ENCODE peak calls at places on chromosome 13, in four cellular contexts. Q is GM12878, U is A549, I is K562. V is an unnamed sample.

GRCh38 chr13:38103851-38104250 is 234.3 kb upstream of the TRPC4 start:
- DNase-seq in Q (no peak), I (no peak), U (no peak), V (no peak)

GRCh38 chr13:21557995-21558394 is 46.0 kb downstream of the MICU2 start:
- DNase-seq in Q (no peak), U (peak), I (peak), V (peak)

GRCh38 chr13:74046461-74046860 is 87.7 kb downstream of the KLF12 start:
- DNase-seq in I (no peak), Q (no peak), U (no peak), V (no peak)

GRCh38 chr13:42174344-42175162 is 97.4 kb upstream of the AKAP11 start:
- DNase-seq in U (peak), I (peak), Q (no peak), V (no peak)

GRCh38 chr13:51148952-51149573 is 38.0 kb upstream of the C13orf42 start:
- DNase-seq in Q (no peak), U (peak), I (no peak), V (no peak)

GRCh38 chr13:29561918-29562317 is 33.6 kb downstream of the SLC7A1 start:
- DNase-seq in U (no peak), Q (no peak), I (no peak), V (peak)

GRCh38 chr13:80447747-80448146 is 106.8 kb upstream of the SPRY2 start:
- DNase-seq in I (no peak), Q (no peak), U (no peak), V (no peak)

GRCh38 chr13:24649685-24650038 is 30.5 kb upstream of the ATP12A start:
- DNase-seq in U (no peak), I (no peak), Q (no peak), V (no peak)

DNA sequence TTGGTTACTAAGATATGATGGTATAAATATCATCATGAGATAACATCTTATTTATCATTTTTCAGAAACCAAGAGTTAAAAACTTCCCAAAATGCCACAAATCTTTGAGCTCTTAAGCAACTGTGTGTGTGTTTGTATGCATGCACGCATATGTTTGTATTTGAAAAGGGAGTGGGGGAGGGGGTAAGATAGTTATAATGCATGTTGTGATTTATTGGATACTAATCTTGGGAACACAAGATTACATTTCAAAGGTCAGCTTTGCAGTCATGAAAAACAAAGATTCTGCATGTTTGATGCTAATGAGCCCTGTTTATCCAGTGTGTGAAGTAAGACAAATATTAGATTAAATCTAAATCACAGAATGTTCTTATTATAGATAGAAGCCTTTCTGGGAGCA is 355.9 kb downstream of the DCT start:
- DNase-seq in I (no peak), U (no peak), Q (no peak), V (no peak)
- TF ChIP-seq REST in I (no peak), U (no peak), Q (no peak), V (no peak)

DNA sequence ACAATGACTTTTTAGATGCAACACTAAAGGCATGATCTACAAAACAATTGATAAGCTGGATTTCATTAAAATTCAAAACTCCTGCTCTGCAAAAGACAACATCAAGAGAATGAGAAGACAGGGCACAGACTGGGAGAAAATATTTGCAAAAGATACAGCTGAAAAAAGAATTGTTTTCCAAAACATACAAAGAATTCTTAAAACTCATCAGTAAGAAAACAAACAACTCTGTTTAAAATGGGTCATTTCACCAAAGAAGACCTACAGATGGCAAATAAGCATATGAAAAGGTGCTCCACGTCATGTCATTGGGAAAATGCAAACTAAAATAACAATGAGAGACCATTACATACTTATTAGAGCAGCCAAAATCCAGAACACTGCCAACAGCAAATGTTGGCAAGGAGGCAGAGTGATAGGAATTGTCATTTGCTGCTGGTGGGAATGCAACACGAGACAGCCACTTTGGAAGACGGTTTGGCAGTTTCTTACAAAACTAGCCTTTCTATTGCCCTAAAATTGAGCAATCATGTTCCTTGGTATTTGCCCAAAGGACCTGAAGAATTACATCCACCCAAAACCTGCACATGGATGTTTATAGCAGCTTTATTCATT is 39.2 kb downstream of the FLT1 start:
- DNase-seq in I (no peak), Q (no peak), U (no peak), V (no peak)
- H3K27ac ChIP-seq in I (no peak), Q (no peak), U (no peak), V (no peak)

GRCh38 chr13:27044837-27045570 is 126.6 kb downstream of the USP12 start:
- DNase-seq in U (no peak), I (peak), Q (peak), V (no peak)
- TF ChIP-seq POLR2AphosphoS2 in U (no peak), I (no peak), Q (no peak), V (no peak)

DNA sequence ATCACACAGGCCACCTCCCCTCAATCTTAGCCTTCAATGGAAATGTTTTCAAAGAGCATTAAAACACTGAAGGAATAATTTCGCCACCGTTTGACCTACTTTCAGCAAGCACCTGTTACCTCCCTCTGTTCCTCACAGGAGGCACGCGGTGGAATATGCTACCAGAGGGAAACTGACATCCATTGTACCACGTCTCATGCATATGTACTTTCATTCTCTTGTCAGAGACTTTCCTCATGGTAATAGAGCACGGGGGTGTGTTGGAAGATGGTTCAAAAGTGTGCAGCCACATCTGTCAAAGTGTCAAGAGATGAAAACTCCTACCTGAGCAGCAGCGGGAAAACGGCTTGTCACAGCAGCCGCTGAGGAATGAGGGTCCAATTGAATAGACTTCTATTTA is 143.4 kb downstream of the NALCN start:
- DNase-seq in Q (no peak), I (no peak), U (no peak), V (no peak)
- TF ChIP-seq REST in Q (no peak), I (no peak), U (no peak), V (no peak)

DNA sequence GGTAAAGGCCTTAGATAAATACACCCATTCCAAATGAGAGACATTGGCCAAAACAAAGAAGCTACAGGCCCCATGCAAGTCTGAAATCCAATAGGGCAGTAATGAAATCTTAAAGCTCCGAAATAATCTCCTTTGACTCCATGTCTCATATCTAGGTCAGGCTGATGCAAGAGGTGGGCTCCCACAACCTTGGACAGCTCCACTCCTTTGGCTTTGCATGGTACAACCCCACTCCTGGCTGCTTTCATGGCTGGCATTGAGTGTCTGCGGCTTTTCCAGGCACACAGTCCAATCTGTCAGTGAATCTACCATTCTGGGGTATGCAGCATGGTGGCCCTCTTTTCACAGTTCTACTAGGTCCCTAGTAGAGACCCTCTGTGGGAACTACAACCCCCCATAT is 762.5 kb downstream of the LIG4 start:
- DNase-seq in I (no peak), U (no peak), Q (no peak), V (no peak)
- H3K27ac ChIP-seq in I (no peak), U (no peak), Q (no peak), V (no peak)

DNA sequence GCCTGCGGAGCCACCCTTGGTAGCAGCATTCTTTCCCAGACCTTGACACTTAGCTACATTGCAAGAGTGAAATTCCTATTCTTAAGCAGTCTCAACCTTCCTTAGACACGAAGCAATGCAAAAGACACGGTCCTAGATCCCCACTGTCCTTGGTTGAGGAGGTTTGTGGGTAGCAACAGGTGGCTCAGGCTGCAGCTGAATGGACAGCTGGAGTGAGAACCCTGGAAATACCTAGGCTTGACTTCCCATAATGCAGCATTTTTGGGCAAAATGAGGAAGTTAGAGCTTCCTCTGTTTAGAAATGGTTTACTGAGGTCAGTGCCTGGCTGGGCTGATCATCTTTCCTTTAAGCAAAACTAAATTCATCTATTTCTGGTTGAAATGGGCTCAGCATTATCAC is 296.6 kb downstream of the RFC3 start:
- DNase-seq in U (no peak), I (no peak), Q (no peak), V (no peak)
- TF ChIP-seq POLR2AphosphoS2 in U (no peak), I (no peak), Q (no peak), V (no peak)

GRCh38 chr13:23466144-23467002 is 32.9 kb upstream of the SACS start:
- DNase-seq in U (peak), I (peak), Q (peak), V (peak)
- TF ChIP-seq REST in U (no peak), I (no peak), Q (no peak), V (no peak)